ENCODE peak calls at places on chromosomes 6 and 20, in seven cellular contexts. O is hippocampal formation, H is lower lobe of right lung, Y is breast epithelium, R is astrocyte of the cerebellum, E is SHP77 treated with DMSO at 0.1 percent for 48 hours, P is amniotic stem cell. B is an unnamed sample.

GRCh38 chr6:142055219-142055618 is 77.5 kb upstream of the GJE1 start:
- DNase-seq in O (no peak), H (no peak), Y (no peak), R (no peak), E (no peak), P (no peak), B (no peak)

GRCh38 chr6:36216559-36216958 is 20.0 kb downstream of the BRPF3 start:
- DNase-seq in O (no peak), H (no peak), Y (no peak), R (peak; percentile 18), E (no peak), P (no peak), B (no peak)

GRCh38 chr20:12969071-12969669 is 39.6 kb upstream of the SPTLC3 start:
- DNase-seq in O (no peak), H (no peak), Y (no peak), R (no peak), E (no peak), P (no peak), B (no peak)

GRCh38 chr6:159715168-159715567 is 12.1 kb upstream of the WTAP start:
- DNase-seq in O (no peak), H (no peak), Y (no peak), R (no peak), E (no peak), P (no peak), B (no peak)

GRCh38 chr6:170080828-170081368 is 210.0 kb downstream of the DLL1 start:
- DNase-seq in O (no peak), H (peak; percentile 38), Y (peak; percentile 43), R (no peak), E (no peak), P (no peak), B (peak; percentile 51)

GRCh38 chr6:166579234-166579575 is 7.3 kb downstream of the RAMACL start:
- DNase-seq in O (no peak), H (no peak), Y (no peak), R (no peak), E (no peak), P (no peak), B (no peak)

GRCh38 chr6:71534916-71535315 is 246.3 kb downstream of the OGFRL1 start:
- DNase-seq in O (no peak), H (no peak), Y (no peak), R (no peak), E (no peak), P (no peak), B (no peak)

GRCh38 chr6:32475392-32476206 is 35.9 kb downstream of the HLA-DRA start:
- DNase-seq in O (no peak), H (no peak), Y (no peak), R (no peak), E (no peak), P (no peak), B (no peak)

GRCh38 chr6:63640062-63640461 is 4.5 kb downstream of the PHF3 start:
- DNase-seq in O (no peak), H (no peak), Y (no peak), R (no peak), E (no peak), P (no peak), B (no peak)

GRCh38 chr6:45486739-45487138 is 109.0 kb upstream of the SUPT3H start:
- DNase-seq in O (no peak), H (no peak), Y (no peak), R (no peak), E (no peak), P (no peak), B (no peak)

GRCh38 chr20:50450961-50451752 is 59.0 kb upstream of the PTPN1 start:
- DNase-seq in O (no peak), H (no peak), Y (no peak), R (no peak), E (no peak), P (no peak), B (peak; percentile 71)

GRCh38 chr20:34817072-34817471 is 8.4 kb downstream of the NCOA6 start:
- DNase-seq in O (no peak), H (no peak), Y (no peak), R (no peak), E (no peak), P (no peak), B (no peak)

GRCh38 chr6:118746100-118746874 is 94.9 kb upstream of the CEP85L start:
- DNase-seq in O (peak; percentile 10), H (peak; percentile 62), Y (no peak), R (no peak), E (no peak), P (no peak), B (peak; percentile 74)

GRCh38 chr6:73782911-73783310 is 86.9 kb downstream of the CD109 start:
- DNase-seq in O (no peak), H (no peak), Y (no peak), R (no peak), E (no peak), P (no peak), B (no peak)

GRCh38 chr6:79544939-79545450 is 7.8 kb upstream of the LCA5 start:
- DNase-seq in O (peak; percentile 61), H (peak; percentile 67), Y (peak; percentile 66), R (peak; percentile 98), E (peak; percentile 94), P (peak; percentile 97), B (peak; percentile 79)

GRCh38 chr6:11009353-11009752 is 34.8 kb downstream of the ELOVL2 start:
- DNase-seq in O (no peak), H (no peak), Y (no peak), R (no peak), E (no peak), P (no peak), B (no peak)

GRCh38 chr6:155040154-155040553 is 45.0 kb downstream of the TIAM2 start:
- DNase-seq in O (no peak), H (no peak), Y (no peak), R (no peak), E (no peak), P (no peak), B (no peak)

GRCh38 chr6:27994616-27995015 is 37.6 kb downstream of the OR2B6 start:
- DNase-seq in O (no peak), H (no peak), Y (no peak), R (no peak), E (no peak), P (no peak), B (no peak)

GRCh38 chr20:3744037-3744436 is 11.6 kb downstream of the HSPA12B start:
- DNase-seq in O (no peak), H (no peak), Y (no peak), R (no peak), E (no peak), P (no peak), B (no peak)

B was measured in aorta.